ENCODE peak calls at places on chromosomes 6 and 20, in eight cellular contexts. M, J, H, F, I, B, Z and S are unnamed samples. For H3K4me1, the result is how much of the 10 kb centered on the place peaks cover.

GRCh38 chr6:163725008-163725941 is 310.8 kb downstream of the QKI start:
- DNase-seq in M (no peak), J (no peak), H (no peak), F (no peak), I (no peak), B (no peak), Z (no peak), S (no peak)

GRCh38 chr6:158475344-158476302 is 84.3 kb upstream of the TMEM181 start:
- DNase-seq in M (no peak), J (peak), H (peak), F (no peak), I (peak), B (peak), Z (no peak), S (no peak)

GRCh38 chr20:25285856-25286798 is 38.2 kb downstream of the PYGB start:
- DNase-seq in M (no peak), J (no peak), H (no peak), F (no peak), I (no peak), B (no peak), Z (no peak), S (no peak)

GRCh38 chr6:33297406-33297955 is 1.3 kb downstream of the RGL2 start:
- DNase-seq in M (peak), J (peak), H (peak), F (no peak), I (peak), B (no peak), Z (peak), S (peak)

GRCh38 chr20:1775117-1775516 is 117.5 kb upstream of the SIRPG start:
- DNase-seq in M (no peak), J (no peak), H (no peak), F (no peak), I (peak), B (peak), Z (no peak), S (no peak)

GRCh38 chr6:53112871-53113270 is 35.8 kb downstream of the GCM1 start:
- DNase-seq in M (no peak), J (no peak), H (no peak), F (no peak), I (peak), B (no peak), Z (no peak), S (no peak)

GRCh38 chr6:24888967-24889366 is 46.8 kb downstream of the RIPOR2 start:
- DNase-seq in M (no peak), J (no peak), H (no peak), F (no peak), I (no peak), B (no peak), Z (no peak), S (peak)

GRCh38 chr6:166707045-166707444 is 80.0 kb upstream of the RPS6KA2 start:
- DNase-seq in M (peak), J (peak), H (peak), F (no peak), I (peak), B (peak), Z (peak), S (no peak)

GRCh38 chr6:157510329-157511188 is 129.6 kb downstream of the ZDHHC14 start:
- DNase-seq in M (no peak), J (no peak), H (no peak), F (no peak), I (no peak), B (no peak), Z (peak), S (no peak)

GRCh38 chr6:51025082-51025777 is 206.6 kb downstream of the TFAP2B start:
- DNase-seq in M (peak), J (no peak), H (no peak), F (no peak), I (peak), B (no peak), Z (no peak), S (no peak)

GRCh38 chr6:140276719-140277118 is 902.3 kb upstream of the CITED2 start:
- DNase-seq in M (no peak), J (no peak), H (no peak), F (no peak), I (peak), B (no peak), Z (no peak), S (no peak)

GRCh38 chr20:32839227-32839981 is 19.3 kb upstream of the EFCAB8 start:
- DNase-seq in M (no peak), J (no peak), H (no peak), F (no peak), I (no peak), B (no peak), Z (no peak), S (no peak)

GRCh38 chr20:8568068-8568467 is 436.0 kb downstream of the PLCB1 start:
- DNase-seq in M (no peak), J (no peak), H (no peak), F (no peak), I (no peak), B (peak), Z (no peak), S (no peak)

GRCh38 chr20:51800769-51801219 is 1.5 kb downstream of the SALL4 start:
- DNase-seq in M (peak), J (peak), H (peak), F (no peak), I (peak), B (peak), Z (no peak), S (no peak)

GRCh38 chr6:30097902-30098606 is 14.8 kb downstream of the TRIM31 start:
- DNase-seq in M (no peak), J (no peak), H (no peak), F (no peak), I (no peak), B (no peak), Z (no peak), S (no peak)

GRCh38 chr6:24495516-24495847 is 713 bp downstream of the ALDH5A1 start:
- DNase-seq in M (peak), J (no peak), H (peak), F (peak), I (peak), B (peak), Z (peak), S (peak)

GRCh38 chr20:56359212-56360132 is 698 bp downstream of the FAM210B start:
- DNase-seq in M (peak), J (peak), H (peak), F (peak), I (peak), B (peak), Z (peak), S (no peak)

GRCh38 chr6:80457044-80457933 is 350.8 kb downstream of the BCKDHB start:
- DNase-seq in M (peak), J (peak), H (no peak), F (no peak), I (peak), B (peak), Z (no peak), S (no peak)

GRCh38 chr6:130585587-130585986 is 219.8 kb downstream of the TMEM200A start:
- DNase-seq in M (no peak), J (no peak), H (no peak), F (no peak), I (no peak), B (no peak), Z (no peak), S (no peak)

GRCh38 chr6:133724726-133725125 is 164.2 kb upstream of the TCF21 start:
- DNase-seq in M (peak), J (no peak), H (no peak), F (no peak), I (peak), B (no peak), Z (no peak), S (no peak)

GRCh38 chr6:160293844-160294243 is 35.2 kb upstream of the SLC22A2 start:
- DNase-seq in M (no peak), J (no peak), H (peak), F (no peak), I (no peak), B (no peak), Z (no peak), S (no peak)

GRCh38 chr20:9392892-9393857 is 121.2 kb upstream of the LAMP5 start:
- DNase-seq in M (peak), J (peak), H (peak), F (peak), I (peak), B (peak), Z (peak), S (peak)

GRCh38 chr6:104936766-104937535 is 20.0 kb upstream of the LIN28B start:
- DNase-seq in M (no peak), J (no peak), H (no peak), F (no peak), I (no peak), B (no peak), Z (no peak), S (no peak)

GRCh38 chr6:118371955-118372354 is 176.1 kb upstream of the PLN start:
- DNase-seq in M (no peak), J (no peak), H (no peak), F (no peak), I (no peak), B (no peak), Z (no peak), S (no peak)

GRCh38 chr6:51619042-51619799 is 468.2 kb downstream of the PKHD1 start:
- DNase-seq in M (no peak), J (no peak), H (peak), F (no peak), I (no peak), B (no peak), Z (no peak), S (no peak)

GRCh38 chr6:76165471-76166221 is 93.2 kb upstream of the IMPG1 start:
- DNase-seq in M (no peak), J (no peak), H (no peak), F (no peak), I (no peak), B (no peak), Z (no peak), S (no peak)

GRCh38 chr6:32935551-32936246 is 5.1 kb downstream of the HLA-DMB start:
- DNase-seq in M (no peak), J (no peak), H (no peak), F (no peak), I (no peak), B (no peak), Z (no peak), S (no peak)

GRCh38 chr20:20364747-20365558 is 3.0 kb upstream of the INSM1 start:
- DNase-seq in M (no peak), J (no peak), H (peak), F (no peak), I (no peak), B (no peak), Z (no peak), S (no peak)

GRCh38 chr6:20497200-20497820 is 36.9 kb upstream of the CDKAL1 start:
- DNase-seq in M (no peak), J (peak), H (no peak), F (no peak), I (no peak), B (peak), Z (no peak), S (no peak)

DNA sequence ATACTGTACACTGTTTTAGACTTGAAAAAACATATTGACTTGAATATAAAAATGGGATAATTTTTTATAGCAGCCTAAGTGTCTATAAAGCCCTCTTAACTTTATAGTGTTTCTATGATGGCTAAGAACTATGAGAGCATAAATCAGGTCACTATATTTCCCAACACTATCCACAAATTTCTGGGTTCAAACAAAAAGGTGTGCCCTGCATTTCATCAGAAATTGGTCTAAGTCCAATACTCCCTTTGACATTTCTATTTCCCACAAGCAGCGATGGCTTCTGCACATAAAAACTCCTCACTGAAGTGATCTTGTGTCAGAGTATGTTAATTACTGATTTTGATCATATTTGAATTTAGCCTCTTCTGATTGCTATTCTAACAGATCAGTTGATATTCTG is 143.9 kb downstream of the WDR27 start:
- DNase-seq in M (no peak), J (no peak), H (no peak), F (no peak), I (no peak), B (no peak), Z (no peak), S (no peak)
- H3K4me2 ChIP-seq in M (no peak), J (no peak), H (no peak), F (peak), I (no peak), B (no peak), Z (no peak), S (no peak)

GRCh38 chr6:107369493-107369892 is 89.9 kb downstream of the PDSS2 start:
- DNase-seq in M (no peak), J (no peak), H (no peak), F (no peak), I (no peak), B (no peak), Z (no peak), S (no peak)
- H3K4me1 ChIP-seq in M (under half), J (under half), H (under half), F (under half), I (under half), B (under half), Z (under half), S (under half)

DNA sequence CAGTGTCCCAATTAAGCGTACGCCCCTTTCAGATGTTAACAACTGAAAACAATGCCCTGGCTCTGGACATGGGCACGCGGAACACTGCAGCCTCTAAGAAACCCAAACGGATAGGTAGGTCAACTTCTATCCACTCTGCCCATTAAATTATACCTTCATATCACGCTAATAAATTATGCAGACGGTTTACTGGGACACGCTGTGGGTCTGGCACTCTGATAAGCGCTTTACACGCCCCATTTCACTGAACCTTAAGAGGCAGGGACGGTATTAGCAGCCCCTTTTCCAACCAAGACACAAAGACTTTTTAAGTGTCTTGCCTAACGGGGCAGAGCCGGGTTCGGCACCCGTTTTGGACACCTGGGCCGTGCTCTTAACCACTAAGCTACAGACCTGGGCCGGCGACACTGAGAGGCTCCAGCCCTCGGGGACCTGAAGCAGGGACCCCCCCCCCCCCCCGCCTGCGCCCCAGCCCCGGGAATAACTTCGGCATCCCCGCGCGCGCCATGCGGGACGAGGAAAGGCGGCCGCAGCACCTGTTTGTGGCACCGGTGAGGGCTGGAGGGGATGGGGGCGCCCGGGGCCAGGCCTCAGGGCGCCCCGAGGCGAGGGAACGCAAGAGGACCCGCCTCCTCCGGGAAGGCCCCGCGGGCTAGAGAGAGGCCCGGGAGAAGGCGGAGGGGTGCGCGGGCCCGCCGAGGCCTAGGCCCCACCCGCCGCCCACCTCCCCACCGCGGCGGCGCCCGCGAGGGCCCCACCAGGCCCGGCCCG is 619 bp downstream of the STAU1 start:
- DNase-seq in M (peak), J (peak), H (peak), F (peak), I (no peak), B (no peak), Z (peak), S (peak)
- H3K4me2 ChIP-seq in M (peak), J (peak), H (peak), F (peak), I (peak), B (peak), Z (peak), S (peak)

GRCh38 chr6:90278129-90278528 is 18.5 kb downstream of the BACH2 start:
- DNase-seq in M (no peak), J (no peak), H (no peak), F (no peak), I (no peak), B (no peak), Z (no peak), S (no peak)
- H3K4me1 ChIP-seq in M (under half), J (under half), H (under half), F (under half), I (under half), B (under half), Z (under half), S (half or more)

DNA sequence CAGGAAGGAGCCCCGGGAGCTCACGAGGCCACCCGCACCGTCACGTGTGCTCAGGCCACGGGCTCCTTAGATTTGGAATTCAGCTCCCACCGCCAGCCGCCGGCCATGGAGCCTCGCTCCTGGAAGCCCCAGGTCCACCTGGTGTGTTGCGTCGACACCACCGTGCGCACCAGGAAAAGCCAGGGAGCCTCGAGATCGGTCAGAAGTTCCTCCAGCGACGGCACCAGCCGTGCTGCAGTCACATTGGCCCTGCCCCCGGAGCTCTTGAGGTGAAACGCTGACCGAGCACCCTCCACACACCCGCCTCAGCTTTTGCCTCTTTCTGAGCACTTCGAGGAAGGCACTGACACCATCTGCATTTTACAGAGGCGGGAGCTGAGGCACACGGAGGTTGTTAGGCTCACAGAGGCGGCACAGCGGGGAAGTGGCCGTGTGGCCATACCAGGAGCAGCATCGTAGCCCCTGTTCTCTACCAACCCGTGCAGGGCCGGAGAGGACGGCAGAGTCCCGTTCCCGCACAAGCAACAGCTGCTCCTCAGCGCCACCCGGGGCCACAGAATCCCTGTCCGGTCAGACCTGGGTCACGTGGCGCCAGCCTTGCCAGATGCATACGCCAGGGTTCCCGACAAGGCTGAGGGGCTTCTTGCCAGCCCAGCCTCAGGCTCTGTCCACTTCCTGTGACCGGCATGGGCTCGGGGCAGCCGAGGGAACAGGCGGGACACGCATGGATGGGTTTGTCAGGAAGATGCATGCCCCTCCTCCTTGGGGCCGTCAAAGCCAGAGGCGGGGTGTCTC is 7.6 kb downstream of the NKAIN4 start:
- DNase-seq in M (peak), J (no peak), H (no peak), F (no peak), I (peak), B (no peak), Z (peak), S (no peak)
- H3K4me2 ChIP-seq in M (peak), J (no peak), H (no peak), F (peak), I (no peak), B (no peak), Z (no peak), S (no peak)

DNA sequence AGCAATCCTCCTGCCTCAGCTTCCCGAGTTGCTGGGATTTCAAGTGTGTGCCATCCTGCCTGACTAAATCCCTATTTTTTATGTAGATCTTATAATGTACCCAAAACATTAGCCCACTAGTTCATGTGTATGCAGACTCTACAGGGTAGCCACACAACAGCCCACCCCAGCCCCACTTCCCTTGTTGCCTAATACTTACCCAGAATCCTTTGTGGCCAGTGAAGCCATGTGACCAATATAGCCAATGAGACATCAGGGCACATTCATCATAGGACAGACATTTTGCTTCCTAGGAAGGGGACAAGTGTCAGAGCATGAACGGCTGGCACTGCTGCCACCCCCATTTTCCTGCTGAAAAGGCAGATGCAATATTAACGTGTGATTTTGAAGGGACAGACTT is 36.0 kb upstream of the TCP11 start:
- DNase-seq in M (peak), J (no peak), H (no peak), F (no peak), I (no peak), B (no peak), Z (no peak), S (peak)
- H3K4me1 ChIP-seq in M (under half), J (under half), H (under half), F (under half), I (half or more), B (under half), Z (under half), S (under half)

GRCh38 chr20:6213311-6213710 is 90.5 kb upstream of the FERMT1 start:
- DNase-seq in M (no peak), J (no peak), H (no peak), F (no peak), I (no peak), B (no peak), Z (no peak), S (no peak)
- H3K4me2 ChIP-seq in M (no peak), J (no peak), H (no peak), F (no peak), I (no peak), B (no peak), Z (no peak), S (no peak)

GRCh38 chr20:58289143-58289542 is 20.4 kb upstream of the RAB22A start:
- DNase-seq in M (no peak), J (no peak), H (no peak), F (no peak), I (no peak), B (no peak), Z (no peak), S (no peak)

GRCh38 chr20:58287638-58288037 is 21.9 kb upstream of the RAB22A start:
- DNase-seq in M (no peak), J (peak), H (no peak), F (no peak), I (no peak), B (no peak), Z (no peak), S (no peak)

DNA sequence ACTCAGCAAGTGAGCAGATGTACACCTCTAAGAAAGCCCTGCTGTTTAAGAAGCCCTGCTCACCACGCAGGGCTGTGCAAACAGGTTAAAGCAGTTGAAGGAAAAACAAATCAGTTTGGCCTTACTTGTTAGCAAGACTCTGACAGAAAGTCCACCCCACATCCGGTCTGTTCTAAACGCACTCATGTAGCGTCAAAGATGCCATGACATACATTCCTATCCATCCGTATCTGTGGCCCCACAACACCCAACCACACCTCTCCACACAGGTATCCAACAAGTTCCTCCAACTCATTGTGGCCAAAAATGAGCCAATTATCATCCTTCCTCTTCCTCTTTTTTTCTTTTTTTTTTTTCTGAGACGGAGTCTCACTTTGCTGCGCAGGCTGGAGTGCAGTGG is 22.8 kb upstream of the RAB22A start:
- DNase-seq in M (no peak), J (no peak), H (no peak), F (no peak), I (no peak), B (no peak), Z (no peak), S (no peak)
- H3K4me1 ChIP-seq in M (under half), J (under half), H (under half), F (under half), I (under half), B (under half), Z (under half), S (under half)